ENCODE peak calls at places on chromosomes 2 and 18, in eight cellular contexts. L, A, K, D, P, Z, C and W are unnamed samples.

GRCh38 chr18:68275616-68276015 is 439.3 kb downstream of the TMX3 start:
- DNase-seq in K (no peak), D (no peak), Z (peak), L (no peak), P (no peak), A (peak), C (no peak), W (no peak)

GRCh38 chr2:182077451-182078142 is 91.9 kb downstream of the PPP1R1C start:
- DNase-seq in C (no peak), D (peak), K (peak), A (peak), L (no peak), P (peak), Z (peak), W (no peak)

GRCh38 chr2:8171608-8172007 is 510.2 kb upstream of the ID2 start:
- DNase-seq in P (no peak), L (no peak), D (no peak), K (no peak), A (peak), Z (peak), C (no peak), W (no peak)

GRCh38 chr2:191049728-191050639 is 36.0 kb upstream of the STAT1 start:
- DNase-seq in C (no peak), K (no peak), L (no peak), A (peak), D (no peak), Z (peak), P (no peak), W (no peak)

GRCh38 chr2:235554936-235555335 is 61.1 kb downstream of the AGAP1 start:
- DNase-seq in P (no peak), D (no peak), C (no peak), K (no peak), Z (no peak), L (no peak), A (no peak), W (no peak)

GRCh38 chr2:48282281-48282680 is 247.7 kb upstream of the STON1 start:
- DNase-seq in D (no peak), A (no peak), Z (no peak), L (no peak), P (no peak), C (no peak), K (no peak), W (no peak)

GRCh38 chr2:238159676-238160205 is 971 bp downstream of the ERFE start:
- DNase-seq in L (peak), Z (no peak), K (no peak), P (no peak), C (no peak), A (no peak), D (peak), W (peak)

GRCh38 chr2:71043531-71044407 is 24.7 kb upstream of the NAGK start:
- DNase-seq in P (no peak), D (no peak), C (no peak), Z (no peak), L (no peak), A (no peak), K (peak), W (no peak)

GRCh38 chr2:161946489-161947107 is 127.4 kb downstream of the DPP4 start:
- DNase-seq in C (no peak), L (no peak), K (peak), D (no peak), P (peak), Z (peak), A (peak), W (no peak)

GRCh38 chr2:239370403-239370802 is 30.4 kb downstream of the HDAC4 start:
- DNase-seq in D (no peak), C (no peak), A (no peak), P (no peak), L (peak), K (no peak), Z (no peak), W (peak)

GRCh38 chr2:12044857-12045256 is 298.4 kb downstream of the LPIN1 start:
- DNase-seq in C (no peak), Z (no peak), P (no peak), L (no peak), D (no peak), A (no peak), K (no peak), W (no peak)

GRCh38 chr18:12282436-12283039 is 25.5 kb upstream of the TUBB6 start:
- DNase-seq in C (no peak), L (peak), P (no peak), Z (peak), K (no peak), D (no peak), A (peak), W (no peak)

GRCh38 chr18:23357992-23358594 is 95.0 kb upstream of the RIOK3 start:
- DNase-seq in D (no peak), L (no peak), A (no peak), K (no peak), Z (peak), P (no peak), C (peak), W (no peak)

GRCh38 chr18:54805571-54806334 is 22.5 kb upstream of the RAB27B start:
- DNase-seq in A (peak), C (no peak), P (no peak), K (no peak), Z (peak), D (no peak), L (no peak), W (no peak)

GRCh38 chr2:128324008-128324896 is 5.6 kb upstream of the HS6ST1 start:
- DNase-seq in A (no peak), D (peak), Z (no peak), K (no peak), P (no peak), C (no peak), L (no peak), W (peak)

GRCh38 chr2:168246072-168246482 is 1.3 kb downstream of the STK39 start:
- DNase-seq in C (no peak), P (no peak), D (no peak), Z (no peak), L (no peak), A (no peak), K (no peak), W (no peak)

GRCh38 chr2:168245074-168245825 is 2.1 kb downstream of the STK39 start:
- DNase-seq in P (no peak), Z (peak), D (no peak), K (no peak), L (no peak), A (no peak), C (no peak), W (no peak)

GRCh38 chr2:168246483-168247340 is 683 bp downstream of the STK39 start:
- DNase-seq in Z (peak), C (peak), A (peak), K (peak), P (peak), D (peak), L (peak), W (no peak)

GRCh38 chr2:168244318-168244717 is 3.1 kb downstream of the STK39 start:
- DNase-seq in D (no peak), L (no peak), A (no peak), K (peak), C (no peak), Z (no peak), P (peak), W (no peak)

DNA sequence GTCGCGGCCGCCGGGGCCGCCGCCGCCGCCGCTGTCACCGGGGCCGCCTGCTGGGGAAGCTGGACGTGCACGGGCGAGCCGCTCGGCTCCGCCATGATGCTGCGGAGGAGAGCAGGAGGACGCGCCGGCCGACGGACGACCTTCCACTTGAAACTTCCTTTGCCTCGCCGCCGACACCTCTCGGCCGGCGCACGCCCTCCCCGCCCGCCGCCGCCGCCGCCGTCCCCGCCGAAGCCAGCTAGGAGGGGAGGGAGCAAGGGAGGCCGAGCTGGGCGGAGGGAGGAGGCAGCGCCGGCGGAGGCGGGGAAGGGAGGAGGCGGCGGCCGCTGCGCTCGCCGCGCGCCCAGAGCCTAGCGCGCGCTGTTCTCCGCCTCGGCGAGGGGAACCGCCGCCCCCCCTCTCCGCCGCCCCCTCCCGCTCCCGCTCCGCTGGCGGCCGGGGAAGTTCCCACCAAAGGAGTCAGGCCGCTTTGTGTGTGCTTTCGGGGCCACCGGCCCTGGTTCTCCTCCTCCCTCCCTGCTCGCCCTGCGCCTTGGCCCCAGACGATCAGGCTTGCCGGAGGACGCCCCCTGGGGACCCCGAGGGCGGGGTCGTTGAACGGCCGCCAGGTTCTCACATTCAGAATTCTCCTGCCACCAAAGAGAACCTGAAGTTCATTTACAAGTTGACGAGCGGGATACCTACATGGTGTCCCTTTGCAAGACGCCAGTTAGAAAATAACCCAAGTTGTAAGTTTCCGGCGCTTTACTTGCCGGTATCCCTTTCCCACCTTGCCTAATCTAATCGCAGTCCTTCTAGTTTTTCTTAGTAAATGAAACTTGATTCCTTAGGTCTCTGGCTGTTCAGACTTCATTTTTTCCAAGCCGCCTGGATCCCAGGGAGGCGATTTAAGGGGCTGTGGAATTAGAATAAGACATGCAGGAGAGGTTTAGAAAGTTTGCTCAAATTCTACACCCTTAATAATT is at the start of gene STK39:
- DNase-seq in P (peak), D (peak), Z (peak), A (peak), L (peak), K (peak), C (peak), W (no peak)
- TF ChIP-seq CTCF in P (no peak), D (peak), Z (no peak), A (no peak), L (peak), K (no peak), C (peak), W (peak)

GRCh38 chr18:44098551-44099098 is 582.1 kb upstream of the SETBP1 start:
- DNase-seq in K (no peak), A (peak), D (peak), L (no peak), Z (peak), C (no peak), P (no peak), W (no peak)
- TF ChIP-seq CTCF in K (no peak), A (peak), D (peak), L (peak), Z (peak), C (peak), P (no peak), W (peak)

DNA sequence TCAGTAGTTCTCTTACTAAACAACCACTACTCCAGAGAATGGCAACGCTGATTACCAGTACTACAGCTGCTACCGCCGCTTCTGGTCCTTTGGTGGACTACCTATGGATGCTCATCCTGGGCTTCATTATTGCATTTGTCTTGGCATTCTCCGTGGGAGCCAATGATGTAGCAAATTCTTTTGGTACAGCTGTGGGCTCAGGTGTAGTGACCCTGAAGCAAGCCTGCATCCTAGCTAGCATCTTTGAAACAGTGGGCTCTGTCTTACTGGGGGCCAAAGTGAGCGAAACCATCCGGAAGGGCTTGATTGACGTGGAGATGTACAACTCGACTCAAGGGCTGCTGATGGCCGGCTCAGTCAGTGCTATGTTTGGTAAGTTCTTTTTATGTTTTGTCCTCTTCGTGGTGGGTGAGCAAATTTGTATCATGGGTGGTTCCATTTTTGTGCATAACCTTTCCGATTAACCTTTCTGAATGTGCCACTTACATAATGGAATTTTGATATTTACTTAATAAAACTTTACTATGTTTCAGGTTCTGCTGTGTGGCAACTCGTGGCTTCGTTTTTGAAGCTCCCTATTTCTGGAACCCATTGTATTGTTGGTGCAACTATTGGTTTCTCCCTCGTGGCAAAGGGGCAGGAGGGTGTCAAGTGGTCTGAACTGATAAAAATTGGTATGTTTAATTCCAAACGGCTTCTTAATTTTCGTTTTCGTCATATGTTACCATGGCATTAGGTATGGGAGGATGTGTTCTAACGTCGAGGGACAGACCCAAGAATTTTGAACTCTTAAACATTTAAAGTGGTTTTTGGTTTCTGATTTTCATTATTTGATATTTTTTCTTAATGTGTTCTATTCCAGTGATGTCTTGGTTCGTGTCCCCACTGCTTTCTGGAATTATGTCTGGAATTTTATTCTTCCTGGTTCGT is 1.3 kb downstream of the SLC20A1 start:
- DNase-seq in P (no peak), C (no peak), K (peak), A (no peak), Z (no peak), L (no peak), D (no peak), W (no peak)
- TF ChIP-seq CTCF in P (no peak), C (no peak), K (no peak), A (no peak), Z (no peak), L (no peak), D (no peak), W (no peak)

DNA sequence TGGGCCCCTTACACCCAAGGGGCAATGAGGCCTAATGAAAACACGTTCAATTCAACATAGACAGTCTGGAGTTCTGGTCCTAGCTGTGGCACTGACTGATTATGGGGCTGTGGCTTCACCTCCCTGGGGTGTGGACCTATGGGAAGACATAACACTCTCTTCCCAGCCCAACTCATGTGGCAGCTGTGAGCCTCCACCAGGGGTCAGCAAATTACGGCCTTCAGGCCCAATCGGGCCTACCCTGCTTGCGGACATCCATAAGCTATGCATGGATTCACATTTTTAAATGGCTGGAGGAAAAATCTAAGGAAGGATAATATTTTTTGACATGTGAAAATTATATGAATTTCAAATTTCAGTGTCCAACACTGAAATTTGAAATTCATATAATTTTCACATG is 101.3 kb downstream of the LOXHD1 start:
- DNase-seq in D (peak), C (peak), P (peak), L (no peak), A (no peak), Z (peak), K (peak), W (no peak)
- TF ChIP-seq CTCF in D (peak), C (peak), P (peak), L (peak), A (peak), Z (peak), K (peak), W (peak)

GRCh38 chr2:121479882-121480522 is 50.7 kb upstream of the RNU4ATAC start:
- DNase-seq in A (no peak), Z (peak), L (no peak), D (peak), C (no peak), K (no peak), P (no peak), W (no peak)
- TF ChIP-seq CTCF in A (peak), Z (no peak), L (no peak), D (peak), C (no peak), K (no peak), P (no peak), W (no peak)

GRCh38 chr2:206158563-206159345 is 490 bp downstream of the NDUFS1 start:
- DNase-seq in L (no peak), K (no peak), C (no peak), D (no peak), P (no peak), Z (peak), A (peak), W (no peak)

GRCh38 chr2:206150631-206151030 is 8.6 kb downstream of the NDUFS1 start:
- DNase-seq in Z (peak), K (no peak), P (no peak), D (no peak), L (no peak), C (no peak), A (no peak), W (no peak)

GRCh38 chr2:206149330-206149729 is 9.9 kb downstream of the NDUFS1 start:
- DNase-seq in P (no peak), A (no peak), K (no peak), Z (no peak), D (no peak), C (no peak), L (no peak), W (no peak)

GRCh38 chr2:206150168-206150567 is 9.1 kb downstream of the NDUFS1 start:
- DNase-seq in C (no peak), L (no peak), Z (no peak), P (no peak), A (no peak), K (no peak), D (peak), W (no peak)

GRCh38 chr2:206154197-206154596 is 5.0 kb downstream of the NDUFS1 start:
- DNase-seq in K (no peak), L (no peak), Z (no peak), C (no peak), P (no peak), A (peak), D (no peak), W (no peak)
- TF ChIP-seq CTCF in K (no peak), L (peak), Z (no peak), C (no peak), P (no peak), A (no peak), D (peak), W (peak)

GRCh38 chr2:72330673-72331072 is 183.0 kb upstream of the CYP26B1 start:
- DNase-seq in K (no peak), D (no peak), L (no peak), A (no peak), P (no peak), C (no peak), Z (peak), W (no peak)

GRCh38 chr2:72326759-72327158 is 179.1 kb upstream of the CYP26B1 start:
- DNase-seq in Z (peak), C (no peak), D (no peak), P (no peak), L (no peak), K (peak), A (peak), W (no peak)

GRCh38 chr2:72325592-72326422 is 178.1 kb upstream of the CYP26B1 start:
- DNase-seq in Z (no peak), K (peak), C (no peak), P (peak), L (no peak), A (peak), D (peak), W (no peak)
- TF ChIP-seq CTCF in Z (peak), K (peak), C (peak), P (peak), L (peak), A (peak), D (peak), W (peak)

GRCh38 chr18:66497351-66497750 is 106.5 kb downstream of the CDH19 start:
- DNase-seq in C (no peak), K (no peak), P (no peak), L (no peak), D (no peak), A (no peak), Z (no peak), W (no peak)

DNA sequence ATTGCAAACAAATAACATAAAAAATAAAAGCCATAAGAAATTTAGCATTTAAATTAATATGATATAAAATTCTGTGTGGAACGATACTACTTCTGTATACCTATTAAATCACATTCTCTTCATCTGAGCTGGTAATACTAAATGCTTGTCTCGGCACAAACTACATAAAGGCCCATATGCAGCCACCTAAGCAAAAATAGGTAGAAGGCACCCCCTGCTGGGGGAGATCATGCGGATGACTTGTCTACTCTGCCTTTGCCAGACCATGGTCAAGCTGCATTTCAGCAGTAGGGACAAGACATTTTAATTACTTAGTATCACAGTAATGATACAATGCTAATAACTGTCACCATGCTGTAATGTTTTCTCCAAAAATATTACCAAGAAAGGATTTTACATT is 108.0 kb downstream of the CDH19 start:
- DNase-seq in D (peak), P (peak), K (peak), L (no peak), A (peak), Z (peak), C (peak), W (no peak)
- TF ChIP-seq CTCF in D (peak), P (peak), K (no peak), L (peak), A (peak), Z (no peak), C (peak), W (peak)

DNA sequence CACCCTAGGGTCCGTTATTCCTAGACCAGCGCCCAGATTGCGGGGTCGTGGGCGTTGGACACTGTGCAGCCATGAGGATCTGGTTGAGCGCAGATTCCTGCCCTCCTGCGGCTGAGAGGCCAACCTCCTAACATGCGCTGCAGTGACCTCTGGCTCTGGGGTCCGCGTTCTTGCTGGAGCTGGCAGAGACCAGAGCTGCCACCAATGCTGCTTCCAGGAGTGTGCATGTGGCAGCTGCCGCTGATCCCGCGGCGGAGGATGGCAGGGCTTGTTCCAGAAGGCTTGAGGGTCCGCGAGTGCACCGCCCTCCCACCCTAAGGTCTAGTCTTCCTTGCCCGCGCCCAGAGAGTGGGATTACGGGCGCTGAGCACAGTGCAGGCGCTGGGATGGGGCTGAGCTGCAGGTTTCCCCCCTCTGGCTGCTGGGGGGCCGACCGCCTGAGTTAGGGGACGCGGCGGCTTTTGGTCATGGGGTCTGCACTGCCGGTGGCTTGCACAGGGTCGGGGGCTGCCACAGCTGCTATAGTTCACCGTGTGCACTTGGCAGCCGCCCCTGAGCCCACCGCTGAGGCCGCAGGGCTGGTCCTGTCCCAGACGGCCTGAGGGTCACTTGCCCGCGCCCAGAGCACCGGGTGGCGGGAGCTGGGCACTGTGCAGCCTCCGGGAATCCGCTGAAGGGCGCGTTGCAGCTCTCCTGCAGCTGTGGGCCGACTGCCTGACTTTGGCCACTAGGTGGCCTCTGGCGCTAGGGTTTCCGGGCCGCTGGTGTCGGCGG is 145.9 kb downstream of the CCDC74A start:
- DNase-seq in C (peak), K (peak), L (peak), Z (peak), D (peak), A (peak), P (peak), W (no peak)
- TF ChIP-seq CTCF in C (peak), K (peak), L (peak), Z (peak), D (peak), A (peak), P (peak), W (peak)